ENCODE peak calls at places on chromosome 18, in four cellular contexts. One of them, this sample, is unnamed.

GRCh38 chr18:59621027-59621426 is 76.2 kb downstream of the CCBE1 start:
- DNase-seq in head of caudate nucleus: no peak
- DNase-seq in NCI-H146: no peak
- DNase-seq in neural crest cell: no peak
- DNase-seq in this sample: peak

GRCh38 chr18:34880882-34881852 is 160.0 kb upstream of the MAPRE2 start:
- DNase-seq in neural crest cell: no peak
- DNase-seq in head of caudate nucleus: no peak
- DNase-seq in NCI-H146: no peak
- DNase-seq in this sample: peak

GRCh38 chr18:34957864-34958259 is 83.4 kb upstream of the MAPRE2 start:
- DNase-seq in neural crest cell: no peak
- DNase-seq in head of caudate nucleus: no peak
- DNase-seq in NCI-H146: no peak
- DNase-seq in this sample: no peak

GRCh38 chr18:7329036-7329435 is 98.1 kb downstream of the LRRC30 start:
- DNase-seq in neural crest cell: no peak
- DNase-seq in NCI-H146: no peak
- DNase-seq in head of caudate nucleus: no peak
- DNase-seq in this sample: no peak

GRCh38 chr18:79644006-79644665 is 35.5 kb upstream of the CTDP1 start:
- DNase-seq in neural crest cell: peak
- DNase-seq in NCI-H146: peak
- DNase-seq in head of caudate nucleus: peak
- DNase-seq in this sample: peak

GRCh38 chr18:8662574-8663255 is 42.6 kb upstream of the MTCL1 start:
- DNase-seq in head of caudate nucleus: no peak
- DNase-seq in NCI-H146: peak
- DNase-seq in neural crest cell: no peak
- DNase-seq in this sample: peak

GRCh38 chr18:10659594-10659993 is 133.8 kb downstream of the NAPG start:
- DNase-seq in head of caudate nucleus: no peak
- DNase-seq in NCI-H146: peak
- DNase-seq in neural crest cell: no peak
- DNase-seq in this sample: no peak

GRCh38 chr18:8831531-8831930 is 126.2 kb downstream of the MTCL1 start:
- DNase-seq in neural crest cell: no peak
- DNase-seq in head of caudate nucleus: no peak
- DNase-seq in NCI-H146: no peak
- DNase-seq in this sample: no peak

GRCh38 chr18:45938488-45938935 is 28.6 kb downstream of the EPG5 start:
- DNase-seq in neural crest cell: no peak
- DNase-seq in head of caudate nucleus: no peak
- DNase-seq in NCI-H146: no peak
- DNase-seq in this sample: no peak

GRCh38 chr18:5969355-5970003 is 74.2 kb upstream of the TMEM200C start:
- DNase-seq in neural crest cell: no peak
- DNase-seq in head of caudate nucleus: no peak
- DNase-seq in NCI-H146: no peak
- DNase-seq in this sample: no peak